ENCODE peak calls at places on chromosomes 5 and 9, in seven cellular contexts. O, M, S, V, E, R and L are unnamed samples.

GRCh38 chr9:93097496-93098205 is 1.6 kb downstream of the CARD19 start:
- DNase-seq in O (peak; percentile 42), M (no peak), S (no peak), V (no peak), E (no peak), R (no peak), L (no peak)

GRCh38 chr5:111774525-111774924 is 17.5 kb upstream of the NREP start:
- DNase-seq in O (peak; percentile 64), M (peak; percentile 16), S (no peak), V (peak; percentile 5), E (peak; percentile 53), R (no peak), L (no peak)

GRCh38 chr5:94916619-94917018 is 298.1 kb downstream of the SLF1 start:
- DNase-seq in O (no peak), M (no peak), S (no peak), V (no peak), E (no peak), R (no peak), L (no peak)

GRCh38 chr9:126239515-126239914 is 87.1 kb upstream of the MVB12B start:
- DNase-seq in O (no peak), M (no peak), S (no peak), V (no peak), E (no peak), R (no peak), L (no peak)

GRCh38 chr9:93659044-93659836 is 82.9 kb downstream of the PHF2 start:
- DNase-seq in O (peak; percentile 5), M (peak; percentile 6), S (no peak), V (no peak), E (no peak), R (no peak), L (peak; percentile 4)

GRCh38 chr5:179457612-179458011 is 92.7 kb upstream of the RUFY1 start:
- DNase-seq in O (no peak), M (no peak), S (no peak), V (no peak), E (no peak), R (no peak), L (no peak)

GRCh38 chr9:133914483-133915342 is 77.4 kb downstream of the VAV2 start:
- DNase-seq in O (no peak), M (no peak), S (no peak), V (no peak), E (no peak), R (no peak), L (no peak)

GRCh38 chr9:77563205-77563604 is 84.9 kb downstream of the GNA14 start:
- DNase-seq in O (no peak), M (no peak), S (no peak), V (no peak), E (no peak), R (no peak), L (no peak)

GRCh38 chr5:57366744-57367143 is 115.9 kb downstream of the ACTBL2 start:
- DNase-seq in O (no peak), M (no peak), S (no peak), V (no peak), E (no peak), R (no peak), L (no peak)

GRCh38 chr5:127351418-127351817 is 60.8 kb downstream of the MEGF10 start:
- DNase-seq in O (no peak), M (no peak), S (no peak), V (no peak), E (no peak), R (no peak), L (no peak)

GRCh38 chr9:126024581-126025230 is 277.5 kb downstream of the PBX3 start:
- DNase-seq in O (no peak), M (no peak), S (no peak), V (no peak), E (no peak), R (no peak), L (no peak)

GRCh38 chr9:132768932-132769894 is 98.9 kb downstream of the GTF3C4 start:
- DNase-seq in O (peak; percentile 66), M (peak; percentile 79), S (peak; percentile 59), V (peak; percentile 57), E (peak; percentile 75), R (peak; percentile 58), L (peak; percentile 31)

GRCh38 chr9:69976165-69976564 is 67.5 kb upstream of the MAMDC2 start:
- DNase-seq in O (no peak), M (no peak), S (no peak), V (no peak), E (no peak), R (no peak), L (no peak)

GRCh38 chr9:38227656-38228055 is 158.6 kb upstream of the SHB start:
- DNase-seq in O (no peak), M (no peak), S (no peak), V (no peak), E (no peak), R (no peak), L (peak; percentile 63)

GRCh38 chr9:124286292-124286931 is 28.7 kb downstream of the NEK6 start:
- DNase-seq in O (peak; percentile 81), M (no peak), S (peak; percentile 38), V (no peak), E (no peak), R (peak; percentile 57), L (no peak)

GRCh38 chr9:136249881-136250559 is 4.4 kb upstream of the QSOX2 start:
- DNase-seq in O (no peak), M (no peak), S (no peak), V (no peak), E (no peak), R (no peak), L (no peak)

GRCh38 chr9:130073373-130073772 is 19.7 kb downstream of the GPR107 start:
- DNase-seq in O (no peak), M (no peak), S (no peak), V (no peak), E (no peak), R (no peak), L (no peak)